ENCODE peak calls at places on chromosome 6, in five cellular contexts. One of them, this sample, is unnamed. For H3K9me3, the result is how much of the 10 kb centered on the place peaks cover.

GRCh38 chr6:131430531-131430930 is 142.5 kb upstream of the ARG1 start:
- DNase-seq in prostate gland: no peak
- DNase-seq in stomach: no peak
- DNase-seq in fibroblast of lung: no peak
- DNase-seq in heart left ventricle: no peak
- DNase-seq in this sample: no peak

GRCh38 chr6:106771822-106772221 is 142.4 kb downstream of the QRSL1 start:
- DNase-seq in prostate gland: no peak
- DNase-seq in stomach: no peak
- DNase-seq in fibroblast of lung: no peak
- DNase-seq in heart left ventricle: no peak
- DNase-seq in this sample: no peak

GRCh38 chr6:144090384-144090783 is 5.0 kb downstream of the SF3B5 start:
- DNase-seq in stomach: no peak
- DNase-seq in heart left ventricle: no peak
- DNase-seq in fibroblast of lung: no peak
- DNase-seq in prostate gland: no peak
- DNase-seq in this sample: no peak

GRCh38 chr6:157274116-157274470 is 49.2 kb downstream of the TMEM242 start:
- DNase-seq in prostate gland: no peak
- DNase-seq in fibroblast of lung: no peak
- DNase-seq in heart left ventricle: no peak
- DNase-seq in stomach: no peak
- DNase-seq in this sample: no peak

GRCh38 chr6:11200356-11200755 is 32.1 kb downstream of the NEDD9 start:
- DNase-seq in prostate gland: no peak
- DNase-seq in stomach: no peak
- DNase-seq in fibroblast of lung: no peak
- DNase-seq in heart left ventricle: no peak
- DNase-seq in this sample: no peak

GRCh38 chr6:149127212-149127611 is 190.3 kb upstream of the TAB2 start:
- DNase-seq in heart left ventricle: no peak
- DNase-seq in stomach: no peak
- DNase-seq in fibroblast of lung: peak
- DNase-seq in prostate gland: no peak
- DNase-seq in this sample: no peak

GRCh38 chr6:165799736-165800135 is 136.7 kb upstream of the PDE10A start:
- DNase-seq in stomach: no peak
- DNase-seq in fibroblast of lung: no peak
- DNase-seq in heart left ventricle: peak
- DNase-seq in prostate gland: no peak
- DNase-seq in this sample: no peak

GRCh38 chr6:156778615-156779205 is 1.5 kb downstream of the ARID1B start:
- DNase-seq in heart left ventricle: peak
- DNase-seq in fibroblast of lung: peak
- DNase-seq in prostate gland: peak
- DNase-seq in stomach: peak
- DNase-seq in this sample: no peak

GRCh38 chr6:152233547-152234320 is 403.4 kb downstream of the SYNE1 start:
- DNase-seq in stomach: no peak
- DNase-seq in prostate gland: no peak
- DNase-seq in fibroblast of lung: no peak
- DNase-seq in heart left ventricle: no peak
- DNase-seq in this sample: no peak

GRCh38 chr6:1868561-1869261 is 259.0 kb downstream of the FOXC1 start:
- DNase-seq in fibroblast of lung: no peak
- DNase-seq in prostate gland: no peak
- DNase-seq in stomach: no peak
- DNase-seq in heart left ventricle: no peak
- DNase-seq in this sample: no peak

GRCh38 chr6:10310826-10311225 is 104.0 kb downstream of the TFAP2A start:
- DNase-seq in heart left ventricle: no peak
- DNase-seq in stomach: no peak
- DNase-seq in prostate gland: peak
- DNase-seq in fibroblast of lung: no peak
- DNase-seq in this sample: no peak

GRCh38 chr6:37169458-37170272 is at the start of gene PIM1:
- DNase-seq in stomach: peak
- DNase-seq in heart left ventricle: peak
- DNase-seq in prostate gland: peak
- DNase-seq in fibroblast of lung: peak
- DNase-seq in this sample: peak

GRCh38 chr6:106913111-106913510 is 61.4 kb downstream of the CD24 start:
- DNase-seq in fibroblast of lung: no peak
- DNase-seq in prostate gland: peak
- DNase-seq in heart left ventricle: no peak
- DNase-seq in stomach: no peak
- DNase-seq in this sample: no peak

GRCh38 chr6:15460110-15460727 is 202.6 kb downstream of the DTNBP1 start:
- DNase-seq in stomach: no peak
- DNase-seq in heart left ventricle: no peak
- DNase-seq in fibroblast of lung: no peak
- DNase-seq in prostate gland: no peak
- DNase-seq in this sample: no peak

GRCh38 chr6:125046107-125046925 is 84.1 kb downstream of the RNF217 start:
- DNase-seq in stomach: no peak
- DNase-seq in heart left ventricle: no peak
- DNase-seq in prostate gland: peak
- DNase-seq in fibroblast of lung: peak
- DNase-seq in this sample: no peak

GRCh38 chr6:108715832-108716231 is 132.4 kb upstream of the ARMC2 start:
- DNase-seq in heart left ventricle: no peak
- DNase-seq in fibroblast of lung: peak
- DNase-seq in stomach: no peak
- DNase-seq in prostate gland: no peak
- DNase-seq in this sample: no peak

GRCh38 chr6:136549359-136550044 is 720 bp downstream of the MAP7 start:
- DNase-seq in prostate gland: peak
- DNase-seq in heart left ventricle: no peak
- DNase-seq in stomach: peak
- DNase-seq in fibroblast of lung: no peak
- DNase-seq in this sample: no peak

GRCh38 chr6:72955666-72956065 is 269.6 kb downstream of the KHDC1L start:
- DNase-seq in fibroblast of lung: no peak
- DNase-seq in prostate gland: no peak
- DNase-seq in stomach: no peak
- DNase-seq in heart left ventricle: no peak
- DNase-seq in this sample: no peak

GRCh38 chr6:26017567-26017966 is 55.0 kb downstream of the TRIM38 start:
- DNase-seq in prostate gland: peak
- DNase-seq in fibroblast of lung: peak
- DNase-seq in heart left ventricle: peak
- DNase-seq in stomach: peak
- DNase-seq in this sample: peak

GRCh38 chr6:161744211-161745067 is 470.6 kb upstream of the AGPAT4 start:
- DNase-seq in heart left ventricle: no peak
- DNase-seq in fibroblast of lung: peak
- DNase-seq in stomach: no peak
- DNase-seq in prostate gland: no peak
- DNase-seq in this sample: no peak

GRCh38 chr6:151680846-151681425 is 126.5 kb upstream of the ESR1 start:
- DNase-seq in fibroblast of lung: no peak
- DNase-seq in stomach: no peak
- DNase-seq in prostate gland: no peak
- DNase-seq in heart left ventricle: no peak
- DNase-seq in this sample: no peak

GRCh38 chr6:3755637-3756515 is 4.4 kb upstream of the PXDC1 start:
- DNase-seq in stomach: no peak
- DNase-seq in fibroblast of lung: no peak
- DNase-seq in prostate gland: no peak
- DNase-seq in heart left ventricle: no peak
- DNase-seq in this sample: no peak

GRCh38 chr6:40308533-40309306 is 278.4 kb downstream of the LRFN2 start:
- DNase-seq in prostate gland: peak
- DNase-seq in fibroblast of lung: peak
- DNase-seq in heart left ventricle: no peak
- DNase-seq in stomach: peak
- DNase-seq in this sample: peak

GRCh38 chr6:96466149-96466863 is 55.3 kb upstream of the UFL1 start:
- DNase-seq in prostate gland: no peak
- DNase-seq in heart left ventricle: no peak
- DNase-seq in fibroblast of lung: peak
- DNase-seq in stomach: no peak
- DNase-seq in this sample: no peak

GRCh38 chr6:135319819-135320218 is 138.7 kb downstream of the MYB start:
- DNase-seq in fibroblast of lung: no peak
- DNase-seq in stomach: no peak
- DNase-seq in heart left ventricle: no peak
- DNase-seq in prostate gland: no peak
- DNase-seq in this sample: no peak

GRCh38 chr6:135310291-135310690 is 129.2 kb downstream of the MYB start:
- DNase-seq in prostate gland: no peak
- DNase-seq in fibroblast of lung: no peak
- DNase-seq in heart left ventricle: no peak
- DNase-seq in stomach: no peak
- DNase-seq in this sample: no peak

GRCh38 chr6:135311446-135312200 is 130.5 kb downstream of the MYB start:
- DNase-seq in heart left ventricle: no peak
- DNase-seq in stomach: no peak
- DNase-seq in prostate gland: no peak
- DNase-seq in fibroblast of lung: no peak
- DNase-seq in this sample: no peak

GRCh38 chr6:135318728-135319469 is 137.8 kb downstream of the MYB start:
- DNase-seq in fibroblast of lung: no peak
- DNase-seq in stomach: no peak
- DNase-seq in heart left ventricle: no peak
- DNase-seq in prostate gland: no peak
- DNase-seq in this sample: no peak

DNA sequence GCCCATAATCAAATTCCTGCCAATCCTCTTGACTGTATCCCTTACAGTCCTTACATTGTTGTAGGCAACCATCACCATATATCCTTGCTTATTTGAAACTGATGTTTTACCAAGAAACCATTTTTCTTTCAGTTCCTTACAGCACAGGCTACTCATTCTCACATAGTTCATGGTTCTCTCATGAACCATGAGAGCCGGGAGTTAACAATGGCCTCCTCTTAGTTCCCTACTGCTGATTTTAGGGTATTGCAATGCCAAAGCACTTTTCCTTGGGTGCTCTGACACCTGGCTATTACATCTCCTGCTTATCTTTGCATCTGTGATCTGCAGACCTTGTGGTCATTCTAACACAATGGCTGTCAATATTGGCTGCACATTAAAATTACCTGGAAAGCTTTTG is 133.4 kb downstream of the MYB start:
- DNase-seq in heart left ventricle: no peak
- DNase-seq in prostate gland: no peak
- DNase-seq in fibroblast of lung: no peak
- DNase-seq in stomach: no peak
- DNase-seq in this sample: no peak
- TF ChIP-seq CTCF in heart left ventricle: no peak
- TF ChIP-seq CTCF in prostate gland: no peak
- TF ChIP-seq CTCF in fibroblast of lung: no peak
- TF ChIP-seq CTCF in stomach: no peak
- TF ChIP-seq CTCF in this sample: no peak

DNA sequence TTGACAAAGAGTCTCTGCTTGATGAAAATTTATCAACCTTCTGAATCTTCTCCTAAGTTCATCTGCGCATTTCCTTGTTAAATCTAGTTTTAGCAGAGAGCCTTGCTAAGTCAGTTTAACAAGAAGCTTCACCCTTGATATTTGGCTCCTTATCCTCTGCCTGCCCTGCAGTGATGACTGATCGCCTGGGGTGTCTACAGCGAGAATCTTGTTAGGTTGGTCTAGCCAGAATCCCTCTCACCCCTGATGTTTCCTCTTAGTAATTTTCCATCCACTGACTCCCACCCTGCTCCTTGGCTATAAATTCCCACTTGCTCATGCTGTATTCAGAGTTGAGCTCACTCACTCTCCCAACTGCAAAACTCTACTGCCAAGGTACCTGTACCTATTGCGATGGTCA is 114.1 kb downstream of the TENT5A start:
- DNase-seq in fibroblast of lung: no peak
- DNase-seq in heart left ventricle: no peak
- DNase-seq in stomach: no peak
- DNase-seq in prostate gland: no peak
- DNase-seq in this sample: no peak
- H3K9me3 ChIP-seq in fibroblast of lung: under half
- H3K9me3 ChIP-seq in heart left ventricle: under half
- H3K9me3 ChIP-seq in stomach: under half
- H3K9me3 ChIP-seq in prostate gland: under half
- H3K9me3 ChIP-seq in this sample: under half

GRCh38 chr6:700490-700889 is 7.6 kb upstream of the EXOC2 start:
- DNase-seq in stomach: no peak
- DNase-seq in fibroblast of lung: no peak
- DNase-seq in heart left ventricle: no peak
- DNase-seq in prostate gland: no peak
- DNase-seq in this sample: no peak

GRCh38 chr6:701215-701614 is 8.3 kb upstream of the EXOC2 start:
- DNase-seq in stomach: no peak
- DNase-seq in fibroblast of lung: no peak
- DNase-seq in prostate gland: no peak
- DNase-seq in heart left ventricle: no peak
- DNase-seq in this sample: no peak

GRCh38 chr6:703562-703961 is 10.6 kb upstream of the EXOC2 start:
- DNase-seq in stomach: no peak
- DNase-seq in heart left ventricle: no peak
- DNase-seq in prostate gland: no peak
- DNase-seq in fibroblast of lung: no peak
- DNase-seq in this sample: no peak

GRCh38 chr6:704037-704436 is 11.1 kb upstream of the EXOC2 start:
- DNase-seq in stomach: no peak
- DNase-seq in heart left ventricle: no peak
- DNase-seq in fibroblast of lung: peak
- DNase-seq in prostate gland: no peak
- DNase-seq in this sample: no peak

DNA sequence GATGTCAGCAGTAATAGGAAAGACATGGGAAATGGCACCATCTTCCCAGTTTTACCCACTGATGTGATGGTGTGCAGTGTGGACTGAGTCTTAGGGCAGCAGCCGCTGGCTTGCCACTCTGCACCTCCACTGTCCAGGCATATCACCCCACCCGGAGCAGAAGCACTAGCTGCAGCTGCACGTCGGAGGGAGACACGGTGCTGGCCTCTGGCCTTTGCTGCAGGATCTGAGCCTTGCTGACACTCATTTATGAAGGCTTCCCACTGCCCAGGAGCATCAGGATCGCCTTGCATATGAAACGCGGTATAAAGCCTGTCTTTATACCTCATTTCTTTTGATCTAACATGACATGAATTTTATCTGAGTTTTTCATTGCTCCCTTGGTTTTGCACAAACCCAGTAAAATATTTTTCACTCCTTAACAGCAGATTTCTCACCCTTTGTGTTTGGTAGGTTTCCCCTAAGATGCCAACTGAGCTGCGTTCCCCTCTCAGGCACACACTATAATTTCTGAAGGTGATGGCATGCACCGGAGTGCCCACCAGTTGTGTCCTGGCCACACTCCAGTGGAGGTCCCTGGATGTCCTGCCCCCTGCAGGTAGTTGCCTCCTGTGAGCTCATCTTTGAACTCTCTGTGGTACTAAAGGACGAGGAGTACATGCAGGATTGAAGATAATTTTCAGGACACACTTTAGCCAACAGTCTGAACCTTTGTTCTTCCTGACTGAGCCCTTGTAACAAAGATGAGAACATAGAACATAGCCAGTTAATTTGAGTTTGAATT is 8.9 kb upstream of the EXOC2 start:
- DNase-seq in heart left ventricle: no peak
- DNase-seq in prostate gland: no peak
- DNase-seq in fibroblast of lung: no peak
- DNase-seq in stomach: no peak
- DNase-seq in this sample: no peak
- TF ChIP-seq CTCF in heart left ventricle: no peak
- TF ChIP-seq CTCF in prostate gland: no peak
- TF ChIP-seq CTCF in fibroblast of lung: peak
- TF ChIP-seq CTCF in stomach: no peak
- TF ChIP-seq CTCF in this sample: no peak

GRCh38 chr6:168125429-168126001 is 46.5 kb upstream of the FRMD1 start:
- DNase-seq in fibroblast of lung: no peak
- DNase-seq in heart left ventricle: no peak
- DNase-seq in stomach: no peak
- DNase-seq in prostate gland: no peak
- DNase-seq in this sample: no peak
- H3K9me3 ChIP-seq in fibroblast of lung: under half
- H3K9me3 ChIP-seq in heart left ventricle: under half
- H3K9me3 ChIP-seq in stomach: under half
- H3K9me3 ChIP-seq in prostate gland: under half
- H3K9me3 ChIP-seq in this sample: under half